ENCODE peak calls at places on chromosomes 11 and 22, in six cellular contexts. One of them, this sample, is unnamed. For H3K27me3 and H3K4me1, the result is how much of the 10 kb centered on the place peaks cover.

GRCh38 chr11:20467458-20468185 is 80.1 kb downstream of the PRMT3 start:
- DNase-seq in H9: no peak
- DNase-seq in vagina: no peak
- DNase-seq in heart left ventricle: no peak
- DNase-seq in heart right ventricle: no peak
- DNase-seq in tibial artery: no peak
- DNase-seq in this sample: no peak

GRCh38 chr22:17264321-17265052 is 45.3 kb upstream of the ADA2 start:
- DNase-seq in heart left ventricle: no peak
- DNase-seq in H9: peak
- DNase-seq in heart right ventricle: peak
- DNase-seq in vagina: no peak
- DNase-seq in tibial artery: no peak
- DNase-seq in this sample: no peak

GRCh38 chr11:114147389-114148382 is 88.2 kb downstream of the ZBTB16 start:
- DNase-seq in heart right ventricle: no peak
- DNase-seq in heart left ventricle: no peak
- DNase-seq in vagina: no peak
- DNase-seq in H9: no peak
- DNase-seq in tibial artery: no peak
- DNase-seq in this sample: no peak

GRCh38 chr22:35549338-35549737 is 8.7 kb downstream of the RASD2 start:
- DNase-seq in tibial artery: no peak
- DNase-seq in heart left ventricle: no peak
- DNase-seq in H9: no peak
- DNase-seq in heart right ventricle: peak
- DNase-seq in vagina: no peak
- DNase-seq in this sample: no peak

GRCh38 chr11:126210871-126211235 is 597 bp downstream of the RPUSD4 start:
- DNase-seq in tibial artery: no peak
- DNase-seq in heart left ventricle: no peak
- DNase-seq in vagina: no peak
- DNase-seq in H9: no peak
- DNase-seq in heart right ventricle: no peak
- DNase-seq in this sample: no peak

GRCh38 chr11:2801711-2802388 is 83.7 kb downstream of the CDKN1C start:
- DNase-seq in H9: peak
- DNase-seq in tibial artery: peak
- DNase-seq in heart left ventricle: peak
- DNase-seq in vagina: no peak
- DNase-seq in heart right ventricle: no peak
- DNase-seq in this sample: no peak

GRCh38 chr11:78796956-78797355 is 222.3 kb upstream of the NARS2 start:
- DNase-seq in H9: no peak
- DNase-seq in heart left ventricle: no peak
- DNase-seq in vagina: no peak
- DNase-seq in heart right ventricle: no peak
- DNase-seq in tibial artery: no peak
- DNase-seq in this sample: no peak

GRCh38 chr22:46803031-46803880 is 40.8 kb downstream of the TBC1D22A start:
- DNase-seq in heart left ventricle: peak
- DNase-seq in heart right ventricle: peak
- DNase-seq in tibial artery: no peak
- DNase-seq in H9: peak
- DNase-seq in vagina: no peak
- DNase-seq in this sample: no peak

GRCh38 chr22:41966607-41967240 is 2.5 kb upstream of the SEPTIN3 start:
- DNase-seq in tibial artery: peak
- DNase-seq in heart right ventricle: no peak
- DNase-seq in H9: peak
- DNase-seq in heart left ventricle: no peak
- DNase-seq in vagina: no peak
- DNase-seq in this sample: no peak

GRCh38 chr11:3221408-3222002 is 2.9 kb upstream of the MRGPRG start:
- DNase-seq in tibial artery: peak
- DNase-seq in heart left ventricle: no peak
- DNase-seq in heart right ventricle: no peak
- DNase-seq in vagina: no peak
- DNase-seq in H9: peak
- DNase-seq in this sample: no peak

GRCh38 chr22:39535302-39535805 is 2.8 kb upstream of the RPS19BP1 start:
- DNase-seq in H9: peak
- DNase-seq in heart right ventricle: no peak
- DNase-seq in vagina: no peak
- DNase-seq in heart left ventricle: no peak
- DNase-seq in tibial artery: no peak
- DNase-seq in this sample: no peak

GRCh38 chr22:25282671-25283561 is 63.5 kb downstream of the CRYBB2 start:
- DNase-seq in tibial artery: no peak
- DNase-seq in heart left ventricle: peak
- DNase-seq in H9: peak
- DNase-seq in vagina: no peak
- DNase-seq in heart right ventricle: no peak
- DNase-seq in this sample: no peak

GRCh38 chr22:17570851-17571631 is 7.7 kb downstream of the SLC25A18 start:
- DNase-seq in H9: no peak
- DNase-seq in vagina: no peak
- DNase-seq in tibial artery: peak
- DNase-seq in heart right ventricle: peak
- DNase-seq in heart left ventricle: peak
- DNase-seq in this sample: peak

GRCh38 chr22:45008853-45009751 is 703 bp downstream of the PHF21B start:
- DNase-seq in H9: no peak
- DNase-seq in heart right ventricle: no peak
- DNase-seq in heart left ventricle: no peak
- DNase-seq in vagina: no peak
- DNase-seq in tibial artery: no peak
- DNase-seq in this sample: no peak

GRCh38 chr11:133531971-133532651 is at the start of gene OPCML:
- DNase-seq in heart left ventricle: no peak
- DNase-seq in vagina: no peak
- DNase-seq in tibial artery: no peak
- DNase-seq in H9: peak
- DNase-seq in heart right ventricle: no peak
- DNase-seq in this sample: no peak

GRCh38 chr11:22130462-22131053 is 62.3 kb upstream of the ANO5 start:
- DNase-seq in vagina: no peak
- DNase-seq in heart right ventricle: no peak
- DNase-seq in tibial artery: no peak
- DNase-seq in heart left ventricle: no peak
- DNase-seq in H9: no peak
- DNase-seq in this sample: no peak

GRCh38 chr22:42964994-42965699 is 49.8 kb downstream of the PACSIN2 start:
- DNase-seq in heart left ventricle: no peak
- DNase-seq in H9: peak
- DNase-seq in heart right ventricle: no peak
- DNase-seq in vagina: no peak
- DNase-seq in tibial artery: no peak
- DNase-seq in this sample: no peak

GRCh38 chr11:112156153-112156552 is 7.7 kb downstream of the IL18 start:
- DNase-seq in heart right ventricle: no peak
- DNase-seq in tibial artery: no peak
- DNase-seq in vagina: no peak
- DNase-seq in heart left ventricle: no peak
- DNase-seq in H9: no peak
- DNase-seq in this sample: no peak

GRCh38 chr11:126543691-126544090 is 188.2 kb downstream of the ST3GAL4 start:
- DNase-seq in vagina: no peak
- DNase-seq in heart right ventricle: no peak
- DNase-seq in H9: no peak
- DNase-seq in heart left ventricle: no peak
- DNase-seq in tibial artery: no peak
- DNase-seq in this sample: no peak

GRCh38 chr11:62501432-62501891 is 45.1 kb downstream of the AHNAK start:
- DNase-seq in H9: no peak
- DNase-seq in vagina: no peak
- DNase-seq in heart right ventricle: peak
- DNase-seq in heart left ventricle: no peak
- DNase-seq in tibial artery: peak
- DNase-seq in this sample: no peak

GRCh38 chr11:70675697-70676374 is 277.5 kb downstream of the CTTN start:
- DNase-seq in heart right ventricle: no peak
- DNase-seq in heart left ventricle: no peak
- DNase-seq in vagina: no peak
- DNase-seq in tibial artery: no peak
- DNase-seq in H9: no peak
- DNase-seq in this sample: no peak

GRCh38 chr11:13007702-13008435 is 1.2 kb upstream of the RASSF10 start:
- DNase-seq in H9: no peak
- DNase-seq in heart right ventricle: no peak
- DNase-seq in heart left ventricle: no peak
- DNase-seq in vagina: no peak
- DNase-seq in tibial artery: no peak
- DNase-seq in this sample: no peak

GRCh38 chr11:124917115-124917637 is 1.9 kb upstream of the HEPN1 start:
- DNase-seq in vagina: no peak
- DNase-seq in H9: no peak
- DNase-seq in heart left ventricle: no peak
- DNase-seq in tibial artery: no peak
- DNase-seq in heart right ventricle: no peak
- DNase-seq in this sample: no peak

GRCh38 chr11:125443767-125444311 is 52.2 kb downstream of the FEZ1 start:
- DNase-seq in H9: peak
- DNase-seq in heart right ventricle: no peak
- DNase-seq in heart left ventricle: no peak
- DNase-seq in vagina: no peak
- DNase-seq in tibial artery: no peak
- DNase-seq in this sample: no peak

GRCh38 chr11:62324738-62325556 is 12.3 kb upstream of the ASRGL1 start:
- DNase-seq in H9: peak
- DNase-seq in tibial artery: peak
- DNase-seq in heart left ventricle: peak
- DNase-seq in vagina: no peak
- DNase-seq in heart right ventricle: no peak
- DNase-seq in this sample: no peak

GRCh38 chr11:115623021-115623451 is 118.8 kb upstream of the CADM1 start:
- DNase-seq in heart right ventricle: peak
- DNase-seq in tibial artery: peak
- DNase-seq in heart left ventricle: peak
- DNase-seq in vagina: no peak
- DNase-seq in H9: no peak
- DNase-seq in this sample: peak

GRCh38 chr11:17519486-17519885 is 24.7 kb downstream of the USH1C start:
- DNase-seq in tibial artery: no peak
- DNase-seq in heart left ventricle: no peak
- DNase-seq in heart right ventricle: no peak
- DNase-seq in vagina: no peak
- DNase-seq in H9: no peak
- DNase-seq in this sample: no peak

GRCh38 chr11:17522655-17523054 is 21.6 kb downstream of the USH1C start:
- DNase-seq in heart right ventricle: no peak
- DNase-seq in heart left ventricle: no peak
- DNase-seq in vagina: no peak
- DNase-seq in H9: no peak
- DNase-seq in tibial artery: no peak
- DNase-seq in this sample: no peak

GRCh38 chr11:17524221-17524620 is 20.0 kb downstream of the USH1C start:
- DNase-seq in H9: no peak
- DNase-seq in heart left ventricle: no peak
- DNase-seq in tibial artery: no peak
- DNase-seq in heart right ventricle: no peak
- DNase-seq in vagina: no peak
- DNase-seq in this sample: no peak

GRCh38 chr11:17519031-17519430 is 25.2 kb downstream of the USH1C start:
- DNase-seq in heart right ventricle: no peak
- DNase-seq in heart left ventricle: no peak
- DNase-seq in H9: no peak
- DNase-seq in vagina: no peak
- DNase-seq in tibial artery: no peak
- DNase-seq in this sample: no peak

GRCh38 chr11:17521106-17521900 is 22.9 kb downstream of the USH1C start:
- DNase-seq in heart left ventricle: no peak
- DNase-seq in vagina: no peak
- DNase-seq in tibial artery: no peak
- DNase-seq in H9: no peak
- DNase-seq in heart right ventricle: no peak
- DNase-seq in this sample: no peak
- H3K27me3 ChIP-seq in heart left ventricle: under half
- H3K27me3 ChIP-seq in vagina: under half
- H3K27me3 ChIP-seq in tibial artery: under half
- H3K27me3 ChIP-seq in H9: under half
- H3K27me3 ChIP-seq in heart right ventricle: under half
- H3K27me3 ChIP-seq in this sample: under half

GRCh38 chr11:56624661-56625110 is 10.0 kb upstream of the OR5M1 start:
- DNase-seq in H9: no peak
- DNase-seq in heart left ventricle: no peak
- DNase-seq in vagina: no peak
- DNase-seq in heart right ventricle: no peak
- DNase-seq in tibial artery: no peak
- DNase-seq in this sample: no peak
- TF ChIP-seq CTCF in H9: peak
- TF ChIP-seq CTCF in heart left ventricle: peak
- TF ChIP-seq CTCF in vagina: no peak
- TF ChIP-seq CTCF in heart right ventricle: peak
- TF ChIP-seq CTCF in tibial artery: peak
- TF ChIP-seq CTCF in this sample: no peak

GRCh38 chr11:102926517-102926916 is 29.0 kb downstream of the MMP13 start:
- DNase-seq in tibial artery: no peak
- DNase-seq in vagina: no peak
- DNase-seq in H9: no peak
- DNase-seq in heart right ventricle: no peak
- DNase-seq in heart left ventricle: no peak
- DNase-seq in this sample: no peak
- H3K4me1 ChIP-seq in tibial artery: under half
- H3K4me1 ChIP-seq in vagina: under half
- H3K4me1 ChIP-seq in H9: under half
- H3K4me1 ChIP-seq in heart right ventricle: under half
- H3K4me1 ChIP-seq in heart left ventricle: under half
- H3K4me1 ChIP-seq in this sample: under half

GRCh38 chr11:33663121-33663520 is 37.5 kb downstream of the C11orf91 start:
- DNase-seq in tibial artery: no peak
- DNase-seq in vagina: no peak
- DNase-seq in heart right ventricle: no peak
- DNase-seq in H9: no peak
- DNase-seq in heart left ventricle: no peak
- DNase-seq in this sample: peak

GRCh38 chr11:33664166-33664565 is 36.5 kb downstream of the C11orf91 start:
- DNase-seq in vagina: no peak
- DNase-seq in H9: no peak
- DNase-seq in heart right ventricle: no peak
- DNase-seq in heart left ventricle: no peak
- DNase-seq in tibial artery: no peak
- DNase-seq in this sample: peak

GRCh38 chr11:33667819-33668467 is 32.7 kb downstream of the C11orf91 start:
- DNase-seq in heart right ventricle: no peak
- DNase-seq in vagina: no peak
- DNase-seq in tibial artery: no peak
- DNase-seq in heart left ventricle: no peak
- DNase-seq in H9: no peak
- DNase-seq in this sample: peak

GRCh38 chr11:33664829-33665228 is 35.8 kb downstream of the C11orf91 start:
- DNase-seq in H9: no peak
- DNase-seq in heart left ventricle: no peak
- DNase-seq in tibial artery: no peak
- DNase-seq in vagina: no peak
- DNase-seq in heart right ventricle: no peak
- DNase-seq in this sample: no peak

GRCh38 chr11:33665666-33666065 is 35.0 kb downstream of the C11orf91 start:
- DNase-seq in heart left ventricle: no peak
- DNase-seq in vagina: no peak
- DNase-seq in H9: no peak
- DNase-seq in heart right ventricle: no peak
- DNase-seq in tibial artery: no peak
- DNase-seq in this sample: peak
- H3K27me3 ChIP-seq in heart left ventricle: under half
- H3K27me3 ChIP-seq in vagina: under half
- H3K27me3 ChIP-seq in H9: under half
- H3K27me3 ChIP-seq in heart right ventricle: under half
- H3K27me3 ChIP-seq in tibial artery: under half
- H3K27me3 ChIP-seq in this sample: under half

This sample was measured in right atrium auricular region.